ENCODE peak calls at places on chromosomes 3 and 15, in four cellular contexts. One of them, this sample, is unnamed.

GRCh38 chr3:107117922-107118576 is 259.2 kb upstream of the CCDC54 start:
- DNase-seq in CD4-positive, alpha-beta T cell: no peak
- DNase-seq in mesendoderm: peak; percentile 80
- DNase-seq in PC-3: peak; percentile 78
- DNase-seq in this sample: no peak

GRCh38 chr15:39272901-39273300 is 308.0 kb upstream of the THBS1 start:
- DNase-seq in CD4-positive, alpha-beta T cell: no peak
- DNase-seq in PC-3: no peak
- DNase-seq in mesendoderm: no peak
- DNase-seq in this sample: no peak

GRCh38 chr3:170811515-170811914 is 58.5 kb downstream of the RPL22L1 start:
- DNase-seq in CD4-positive, alpha-beta T cell: no peak
- DNase-seq in mesendoderm: no peak
- DNase-seq in PC-3: peak; percentile 87
- DNase-seq in this sample: no peak

GRCh38 chr3:23162939-23163338 is 40.2 kb upstream of the UBE2E2 start:
- DNase-seq in mesendoderm: no peak
- DNase-seq in CD4-positive, alpha-beta T cell: no peak
- DNase-seq in PC-3: peak; percentile 75
- DNase-seq in this sample: no peak

GRCh38 chr3:28247286-28247685 is 5.9 kb downstream of the CMC1 start:
- DNase-seq in PC-3: no peak
- DNase-seq in mesendoderm: no peak
- DNase-seq in CD4-positive, alpha-beta T cell: no peak
- DNase-seq in this sample: no peak

GRCh38 chr3:65425880-65426279 is 612.8 kb downstream of the MAGI1 start:
- DNase-seq in mesendoderm: peak; percentile 55
- DNase-seq in PC-3: peak; percentile 4
- DNase-seq in CD4-positive, alpha-beta T cell: no peak
- DNase-seq in this sample: no peak

GRCh38 chr15:69523010-69524001 is 70.7 kb downstream of the RPLP1 start:
- DNase-seq in PC-3: peak; percentile 70
- DNase-seq in mesendoderm: peak; percentile 82
- DNase-seq in CD4-positive, alpha-beta T cell: peak; percentile 50
- DNase-seq in this sample: peak; percentile 82

GRCh38 chr15:97350813-97351212 is 609.7 kb upstream of the ARRDC4 start:
- DNase-seq in CD4-positive, alpha-beta T cell: no peak
- DNase-seq in mesendoderm: no peak
- DNase-seq in PC-3: no peak
- DNase-seq in this sample: no peak

GRCh38 chr15:67146875-67147381 is 81.5 kb downstream of the SMAD3 start:
- DNase-seq in mesendoderm: peak; percentile 71
- DNase-seq in CD4-positive, alpha-beta T cell: peak; percentile 31
- DNase-seq in PC-3: peak; percentile 91
- DNase-seq in this sample: peak; percentile 40

GRCh38 chr3:27633224-27633545 is 88.9 kb downstream of the EOMES start:
- DNase-seq in mesendoderm: peak; percentile 5
- DNase-seq in PC-3: peak; percentile 46
- DNase-seq in CD4-positive, alpha-beta T cell: no peak
- DNase-seq in this sample: peak; percentile 31

GRCh38 chr3:4409415-4409814 is 57.7 kb downstream of the SUMF1 start:
- DNase-seq in CD4-positive, alpha-beta T cell: no peak
- DNase-seq in mesendoderm: no peak
- DNase-seq in PC-3: no peak
- DNase-seq in this sample: no peak

GRCh38 chr3:159130108-159130507 is 328.3 kb downstream of the MFSD1 start:
- DNase-seq in PC-3: peak; percentile 52
- DNase-seq in CD4-positive, alpha-beta T cell: no peak
- DNase-seq in mesendoderm: peak; percentile 67
- DNase-seq in this sample: no peak

GRCh38 chr3:58924581-58924980 is 125.2 kb downstream of the CFAP20DC start:
- DNase-seq in mesendoderm: no peak
- DNase-seq in PC-3: no peak
- DNase-seq in CD4-positive, alpha-beta T cell: no peak
- DNase-seq in this sample: no peak

GRCh38 chr3:43742935-43743334 is 52.2 kb downstream of the ABHD5 start:
- DNase-seq in mesendoderm: no peak
- DNase-seq in CD4-positive, alpha-beta T cell: no peak
- DNase-seq in PC-3: no peak
- DNase-seq in this sample: no peak

GRCh38 chr15:71295242-71296031 is 180.2 kb downstream of the THSD4 start:
- DNase-seq in mesendoderm: peak; percentile 30
- DNase-seq in PC-3: peak; percentile 98
- DNase-seq in CD4-positive, alpha-beta T cell: no peak
- DNase-seq in this sample: peak; percentile 31

DNA sequence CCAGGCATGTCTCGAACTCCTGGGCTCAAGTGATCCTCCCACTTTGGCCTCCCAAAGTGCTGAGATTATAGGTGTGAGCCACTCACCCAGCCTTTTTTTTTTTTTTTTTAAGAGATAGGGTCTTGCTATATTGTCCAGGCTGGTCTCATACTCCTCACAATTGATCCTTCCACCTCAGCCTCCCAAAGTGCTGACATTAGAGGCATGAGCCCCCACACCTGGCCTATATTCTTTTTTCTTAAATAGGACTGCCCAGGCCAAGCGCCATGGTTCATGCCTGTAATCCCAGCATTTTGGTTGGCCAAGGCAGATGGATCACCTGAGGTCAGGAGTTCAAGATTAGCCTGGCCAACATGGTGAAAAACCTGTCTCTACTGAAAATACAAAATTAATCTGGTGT is 12.5 kb downstream of the NR1I2 start:
- DNase-seq in mesendoderm: no peak
- DNase-seq in PC-3: no peak
- DNase-seq in CD4-positive, alpha-beta T cell: no peak
- DNase-seq in this sample: no peak
- H3K27ac ChIP-seq in mesendoderm: no peak overlapping the region
- H3K27ac ChIP-seq in PC-3: no peak overlapping the region
- H3K27ac ChIP-seq in CD4-positive, alpha-beta T cell: no peak overlapping the region
- H3K27ac ChIP-seq in this sample: no peak overlapping the region

GRCh38 chr3:14452676-14453367 is 50.4 kb downstream of the SLC6A6 start:
- DNase-seq in CD4-positive, alpha-beta T cell: no peak
- DNase-seq in PC-3: peak; percentile 92
- DNase-seq in mesendoderm: no peak
- DNase-seq in this sample: peak; percentile 86

GRCh38 chr3:14453368-14453710 is 50.9 kb downstream of the SLC6A6 start:
- DNase-seq in PC-3: no peak
- DNase-seq in CD4-positive, alpha-beta T cell: no peak
- DNase-seq in mesendoderm: no peak
- DNase-seq in this sample: no peak

GRCh38 chr3:14454644-14455310 is 52.4 kb downstream of the SLC6A6 start:
- DNase-seq in PC-3: no peak
- DNase-seq in CD4-positive, alpha-beta T cell: no peak
- DNase-seq in mesendoderm: no peak
- DNase-seq in this sample: no peak

GRCh38 chr3:14455571-14456317 is 53.3 kb downstream of the SLC6A6 start:
- DNase-seq in mesendoderm: no peak
- DNase-seq in PC-3: no peak
- DNase-seq in CD4-positive, alpha-beta T cell: no peak
- DNase-seq in this sample: no peak

DNA sequence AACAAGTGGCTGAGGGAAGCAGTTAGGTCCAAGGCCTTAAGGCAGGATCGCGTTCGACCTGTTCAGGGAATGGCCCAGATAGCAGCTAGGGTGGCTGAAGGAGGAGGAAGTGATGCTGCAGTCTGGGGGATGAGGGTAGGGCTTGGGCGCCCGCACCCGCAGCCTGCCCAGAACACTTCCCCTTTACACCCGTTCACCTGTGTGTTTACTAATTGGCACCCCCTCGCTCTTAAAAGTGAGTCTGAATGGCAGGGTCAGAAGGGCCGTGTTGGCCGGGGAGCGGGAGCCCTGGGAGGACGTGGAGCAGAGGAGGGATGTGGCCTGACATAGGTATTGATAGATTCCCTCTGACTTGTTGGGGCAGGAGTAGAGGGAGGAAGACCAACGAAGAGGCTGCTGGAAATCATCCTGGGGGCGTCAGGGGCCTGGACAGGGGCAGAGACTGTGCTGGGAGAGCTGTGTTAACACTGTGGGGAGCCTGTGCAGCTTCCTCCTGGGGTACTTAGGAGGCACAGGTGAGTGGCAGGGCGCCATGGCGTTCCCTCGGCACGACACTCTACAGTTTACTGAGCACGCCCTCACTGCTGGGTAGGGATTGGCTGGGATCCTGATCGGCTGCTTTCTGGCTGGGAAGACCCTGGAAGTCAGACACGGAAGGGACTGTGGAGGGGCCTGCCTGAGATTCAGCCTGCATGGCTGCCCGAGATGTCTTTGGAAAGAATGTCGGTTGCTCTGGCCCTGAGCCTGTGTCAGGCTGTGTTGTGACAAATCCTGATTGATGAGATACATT is 51.6 kb downstream of the SLC6A6 start:
- DNase-seq in PC-3: no peak
- DNase-seq in mesendoderm: no peak
- DNase-seq in CD4-positive, alpha-beta T cell: no peak
- DNase-seq in this sample: no peak
- H3K27ac ChIP-seq in PC-3: peak overlapping the region; percentile 92
- H3K27ac ChIP-seq in mesendoderm: no peak overlapping the region
- H3K27ac ChIP-seq in CD4-positive, alpha-beta T cell: no peak overlapping the region
- H3K27ac ChIP-seq in this sample: no peak overlapping the region

GRCh38 chr15:33146051-33146450 is 48.5 kb downstream of the FMN1 start:
- DNase-seq in CD4-positive, alpha-beta T cell: no peak
- DNase-seq in mesendoderm: no peak
- DNase-seq in PC-3: no peak
- DNase-seq in this sample: no peak
- H3K27ac ChIP-seq in CD4-positive, alpha-beta T cell: no peak overlapping the region
- H3K27ac ChIP-seq in mesendoderm: no peak overlapping the region
- H3K27ac ChIP-seq in PC-3: no peak overlapping the region
- H3K27ac ChIP-seq in this sample: peak overlapping the region; percentile 22

DNA sequence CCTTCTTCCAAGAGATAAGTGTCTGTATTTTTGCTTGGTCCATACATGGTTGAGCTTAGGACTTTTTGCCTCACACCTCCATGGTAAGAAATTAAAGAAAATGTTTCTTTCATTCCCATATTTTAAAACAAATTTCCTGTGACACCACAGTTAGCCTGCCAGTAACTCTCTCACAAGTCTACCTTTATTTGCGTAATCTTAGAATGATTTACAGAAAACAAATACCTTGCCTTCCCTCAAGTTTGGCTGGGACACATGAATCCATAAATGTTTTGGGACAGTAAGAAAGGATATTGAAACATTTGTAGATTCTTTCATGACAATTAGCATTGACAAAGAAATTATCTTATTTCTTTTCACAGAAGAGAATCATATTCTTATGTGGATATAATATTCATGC is 3.8 kb upstream of the ARL14 start:
- DNase-seq in mesendoderm: no peak
- DNase-seq in PC-3: no peak
- DNase-seq in CD4-positive, alpha-beta T cell: no peak
- DNase-seq in this sample: no peak
- H3K27ac ChIP-seq in mesendoderm: no peak overlapping the region
- H3K27ac ChIP-seq in PC-3: no peak overlapping the region
- H3K27ac ChIP-seq in CD4-positive, alpha-beta T cell: no peak overlapping the region
- H3K27ac ChIP-seq in this sample: no peak overlapping the region

DNA sequence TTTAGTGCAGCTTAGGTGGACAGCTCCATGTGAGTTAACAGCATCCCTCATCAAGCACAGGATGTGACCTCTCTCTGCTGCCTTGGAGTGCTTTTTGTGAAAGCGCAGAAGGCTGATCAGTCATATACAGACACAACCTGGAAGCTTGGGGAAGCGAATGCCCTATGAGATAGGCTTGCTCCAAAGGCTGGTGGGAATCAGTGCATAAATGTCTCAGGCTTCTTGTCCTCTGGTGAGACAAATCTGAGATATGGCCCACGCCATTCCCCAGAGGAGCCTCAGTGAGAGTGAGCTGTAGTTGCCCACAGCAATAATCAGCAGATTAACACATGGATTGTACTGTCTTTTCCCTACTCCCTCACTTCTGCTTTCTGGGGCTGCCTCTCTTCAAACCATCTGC is 113.5 kb downstream of the OXSM start:
- DNase-seq in mesendoderm: no peak
- DNase-seq in CD4-positive, alpha-beta T cell: no peak
- DNase-seq in PC-3: no peak
- DNase-seq in this sample: no peak
- H3K27ac ChIP-seq in mesendoderm: no peak overlapping the region
- H3K27ac ChIP-seq in CD4-positive, alpha-beta T cell: no peak overlapping the region
- H3K27ac ChIP-seq in PC-3: no peak overlapping the region
- H3K27ac ChIP-seq in this sample: no peak overlapping the region

GRCh38 chr3:32843504-32844321 is 25.9 kb downstream of the TRIM71 start:
- DNase-seq in CD4-positive, alpha-beta T cell: no peak
- DNase-seq in mesendoderm: peak; percentile 95
- DNase-seq in PC-3: no peak
- DNase-seq in this sample: no peak
- H3K27ac ChIP-seq in CD4-positive, alpha-beta T cell: no peak overlapping the region
- H3K27ac ChIP-seq in mesendoderm: peak overlapping the region; percentile 96
- H3K27ac ChIP-seq in PC-3: peak overlapping the region; percentile 91
- H3K27ac ChIP-seq in this sample: no peak overlapping the region

GRCh38 chr3:45065373-45065720 is 39.2 kb downstream of the CLEC3B start:
- DNase-seq in mesendoderm: no peak
- DNase-seq in PC-3: no peak
- DNase-seq in CD4-positive, alpha-beta T cell: no peak
- DNase-seq in this sample: no peak
- H3K27ac ChIP-seq in mesendoderm: no peak overlapping the region
- H3K27ac ChIP-seq in PC-3: peak overlapping the region; percentile 90
- H3K27ac ChIP-seq in CD4-positive, alpha-beta T cell: no peak overlapping the region
- H3K27ac ChIP-seq in this sample: no peak overlapping the region